ENCODE peak calls at places on chromosomes 2 and 18, in six cellular contexts. One of them, this sample, is unnamed.

GRCh38 chr2:163595033-163595432 is 140.8 kb downstream of the FIGN start:
- DNase-seq in pancreas: no peak
- DNase-seq in cardiac fibroblast: peak; percentile 65
- DNase-seq in fibroblast of the conjunctiva: no peak
- DNase-seq in iPS-NIHi11: no peak
- DNase-seq in Calu3: no peak
- DNase-seq in this sample: no peak

GRCh38 chr2:134574610-134575332 is 144.0 kb downstream of the TMEM163 start:
- DNase-seq in pancreas: no peak
- DNase-seq in iPS-NIHi11: no peak
- DNase-seq in Calu3: no peak
- DNase-seq in cardiac fibroblast: no peak
- DNase-seq in fibroblast of the conjunctiva: no peak
- DNase-seq in this sample: no peak

GRCh38 chr2:237563816-237564215 is 2.6 kb upstream of the PRLH start:
- DNase-seq in Calu3: peak; percentile 59
- DNase-seq in fibroblast of the conjunctiva: no peak
- DNase-seq in iPS-NIHi11: peak; percentile 88
- DNase-seq in cardiac fibroblast: peak; percentile 46
- DNase-seq in pancreas: peak; percentile 57
- DNase-seq in this sample: peak; percentile 4

GRCh38 chr2:240522406-240522805 is 35.4 kb downstream of the ANKMY1 start:
- DNase-seq in fibroblast of the conjunctiva: no peak
- DNase-seq in cardiac fibroblast: no peak
- DNase-seq in pancreas: no peak
- DNase-seq in iPS-NIHi11: no peak
- DNase-seq in Calu3: no peak
- DNase-seq in this sample: no peak

GRCh38 chr2:202327887-202328286 is 48.2 kb upstream of the BMPR2 start:
- DNase-seq in cardiac fibroblast: no peak
- DNase-seq in fibroblast of the conjunctiva: no peak
- DNase-seq in Calu3: no peak
- DNase-seq in iPS-NIHi11: peak; percentile 21
- DNase-seq in pancreas: no peak
- DNase-seq in this sample: no peak

GRCh38 chr2:241161646-241162281 is 11.5 kb downstream of the PPP1R7 start:
- DNase-seq in fibroblast of the conjunctiva: peak; percentile 92
- DNase-seq in pancreas: no peak
- DNase-seq in iPS-NIHi11: no peak
- DNase-seq in Calu3: no peak
- DNase-seq in cardiac fibroblast: peak; percentile 92
- DNase-seq in this sample: no peak

GRCh38 chr2:102187191-102188150 is 648 bp downstream of the IL1RL2 start:
- DNase-seq in iPS-NIHi11: peak; percentile 56
- DNase-seq in cardiac fibroblast: peak; percentile 57
- DNase-seq in Calu3: no peak
- DNase-seq in pancreas: peak; percentile 32
- DNase-seq in fibroblast of the conjunctiva: no peak
- DNase-seq in this sample: no peak

GRCh38 chr2:76711490-76711889 is 810.7 kb downstream of the LRRTM4 start:
- DNase-seq in Calu3: no peak
- DNase-seq in pancreas: no peak
- DNase-seq in iPS-NIHi11: peak; percentile 17
- DNase-seq in fibroblast of the conjunctiva: no peak
- DNase-seq in cardiac fibroblast: no peak
- DNase-seq in this sample: no peak

GRCh38 chr2:184906709-184907108 is 308.4 kb downstream of the ZNF804A start:
- DNase-seq in iPS-NIHi11: no peak
- DNase-seq in Calu3: no peak
- DNase-seq in fibroblast of the conjunctiva: no peak
- DNase-seq in cardiac fibroblast: no peak
- DNase-seq in pancreas: no peak
- DNase-seq in this sample: no peak

GRCh38 chr2:240792658-240793312 is 27.2 kb downstream of the KIF1A start:
- DNase-seq in cardiac fibroblast: no peak
- DNase-seq in fibroblast of the conjunctiva: no peak
- DNase-seq in iPS-NIHi11: no peak
- DNase-seq in Calu3: no peak
- DNase-seq in pancreas: peak; percentile 16
- DNase-seq in this sample: no peak

GRCh38 chr2:133146893-133147292 is 421.4 kb downstream of the NCKAP5 start:
- DNase-seq in fibroblast of the conjunctiva: no peak
- DNase-seq in iPS-NIHi11: no peak
- DNase-seq in cardiac fibroblast: peak; percentile 13
- DNase-seq in pancreas: no peak
- DNase-seq in Calu3: no peak
- DNase-seq in this sample: no peak

GRCh38 chr2:96167407-96168013 is 22.3 kb upstream of the DUSP2 start:
- DNase-seq in iPS-NIHi11: no peak
- DNase-seq in Calu3: no peak
- DNase-seq in fibroblast of the conjunctiva: no peak
- DNase-seq in cardiac fibroblast: no peak
- DNase-seq in pancreas: no peak
- DNase-seq in this sample: no peak

GRCh38 chr2:239531456-239532304 is 130.9 kb upstream of the HDAC4 start:
- DNase-seq in Calu3: no peak
- DNase-seq in cardiac fibroblast: no peak
- DNase-seq in pancreas: no peak
- DNase-seq in fibroblast of the conjunctiva: no peak
- DNase-seq in iPS-NIHi11: no peak
- DNase-seq in this sample: no peak

GRCh38 chr18:55743133-55743532 is 155.1 kb upstream of the TCF4 start:
- DNase-seq in Calu3: no peak
- DNase-seq in fibroblast of the conjunctiva: no peak
- DNase-seq in pancreas: no peak
- DNase-seq in iPS-NIHi11: no peak
- DNase-seq in cardiac fibroblast: no peak
- DNase-seq in this sample: no peak

GRCh38 chr2:75146903-75147332 is 52.4 kb downstream of the TACR1 start:
- DNase-seq in fibroblast of the conjunctiva: peak; percentile 38
- DNase-seq in cardiac fibroblast: peak; percentile 66
- DNase-seq in iPS-NIHi11: no peak
- DNase-seq in Calu3: no peak
- DNase-seq in pancreas: no peak
- DNase-seq in this sample: peak; percentile 33

GRCh38 chr2:113694438-113694837 is 62.0 kb downstream of the SLC35F5 start:
- DNase-seq in pancreas: no peak
- DNase-seq in fibroblast of the conjunctiva: no peak
- DNase-seq in cardiac fibroblast: no peak
- DNase-seq in Calu3: no peak
- DNase-seq in iPS-NIHi11: no peak
- DNase-seq in this sample: no peak

GRCh38 chr2:19786408-19787058 is 115.2 kb downstream of the TTC32 start:
- DNase-seq in fibroblast of the conjunctiva: no peak
- DNase-seq in iPS-NIHi11: no peak
- DNase-seq in Calu3: no peak
- DNase-seq in cardiac fibroblast: peak; percentile 87
- DNase-seq in pancreas: no peak
- DNase-seq in this sample: peak; percentile 80

GRCh38 chr2:241507430-241508239 is 749 bp downstream of the STK25 start:
- DNase-seq in iPS-NIHi11: peak; percentile 83
- DNase-seq in pancreas: no peak
- DNase-seq in Calu3: peak; percentile 83
- DNase-seq in cardiac fibroblast: peak; percentile 27
- DNase-seq in fibroblast of the conjunctiva: no peak
- DNase-seq in this sample: peak; percentile 10

GRCh38 chr2:121595012-121595891 is 54.0 kb downstream of the CLASP1 start:
- DNase-seq in cardiac fibroblast: no peak
- DNase-seq in fibroblast of the conjunctiva: no peak
- DNase-seq in iPS-NIHi11: no peak
- DNase-seq in pancreas: no peak
- DNase-seq in Calu3: no peak
- DNase-seq in this sample: peak; percentile 24

GRCh38 chr2:215843579-215843978 is 169.8 kb downstream of the MREG start:
- DNase-seq in Calu3: no peak
- DNase-seq in fibroblast of the conjunctiva: peak; percentile 75
- DNase-seq in pancreas: no peak
- DNase-seq in iPS-NIHi11: no peak
- DNase-seq in cardiac fibroblast: peak; percentile 96
- DNase-seq in this sample: peak; percentile 98

GRCh38 chr2:191835100-191835499 is 11.8 kb downstream of the CAVIN2 start:
- DNase-seq in cardiac fibroblast: no peak
- DNase-seq in pancreas: no peak
- DNase-seq in iPS-NIHi11: no peak
- DNase-seq in Calu3: no peak
- DNase-seq in fibroblast of the conjunctiva: no peak
- DNase-seq in this sample: no peak

GRCh38 chr2:46769809-46770208 is 145.8 kb downstream of the MCFD2 start:
- DNase-seq in pancreas: no peak
- DNase-seq in Calu3: no peak
- DNase-seq in cardiac fibroblast: no peak
- DNase-seq in iPS-NIHi11: no peak
- DNase-seq in fibroblast of the conjunctiva: no peak
- DNase-seq in this sample: no peak

GRCh38 chr2:130836501-130837174 is at the start of gene ARHGEF4:
- DNase-seq in pancreas: peak; percentile 91
- DNase-seq in fibroblast of the conjunctiva: no peak
- DNase-seq in iPS-NIHi11: peak; percentile 97
- DNase-seq in cardiac fibroblast: no peak
- DNase-seq in Calu3: peak; percentile 87
- DNase-seq in this sample: no peak

GRCh38 chr18:58603365-58604067 is 25.4 kb downstream of the ALPK2 start:
- DNase-seq in cardiac fibroblast: no peak
- DNase-seq in Calu3: no peak
- DNase-seq in fibroblast of the conjunctiva: no peak
- DNase-seq in iPS-NIHi11: peak; percentile 60
- DNase-seq in pancreas: no peak
- DNase-seq in this sample: no peak

GRCh38 chr2:54067851-54068375 is 47.5 kb upstream of the ACYP2 start:
- DNase-seq in pancreas: no peak
- DNase-seq in fibroblast of the conjunctiva: no peak
- DNase-seq in cardiac fibroblast: peak; percentile 65
- DNase-seq in iPS-NIHi11: no peak
- DNase-seq in Calu3: no peak
- DNase-seq in this sample: peak; percentile 52

GRCh38 chr2:234993547-234993981 is 41.7 kb downstream of the SH3BP4 start:
- DNase-seq in pancreas: no peak
- DNase-seq in iPS-NIHi11: no peak
- DNase-seq in cardiac fibroblast: no peak
- DNase-seq in Calu3: no peak
- DNase-seq in fibroblast of the conjunctiva: no peak
- DNase-seq in this sample: no peak

GRCh38 chr2:234377761-234378341 is 119.0 kb downstream of the ARL4C start:
- DNase-seq in cardiac fibroblast: peak; percentile 47
- DNase-seq in Calu3: no peak
- DNase-seq in iPS-NIHi11: no peak
- DNase-seq in pancreas: no peak
- DNase-seq in fibroblast of the conjunctiva: peak; percentile 51
- DNase-seq in this sample: no peak